ENCODE peak calls at places on chromosomes 4 and X, in four cellular contexts. L is WTC11, J is testis, V is smooth muscle cell of the brain vasculature. U is an unnamed sample.

GRCh38 chrX:10158279-10158939 is 1.6 kb downstream of the CLCN4 start:
- DNase-seq in J (peak), L (peak), V (no peak), U (peak)

GRCh38 chr4:142719854-142720541 is 126.1 kb downstream of the INPP4B start:
- DNase-seq in L (no peak), J (no peak), V (no peak), U (peak)

GRCh38 chr4:185740471-185740873 is 71.5 kb downstream of the SORBS2 start:
- DNase-seq in J (no peak), L (no peak), V (no peak), U (no peak)

GRCh38 chr4:70761276-70761816 is 39.6 kb downstream of the RUFY3 start:
- DNase-seq in V (no peak), J (no peak), L (no peak), U (no peak)

GRCh38 chr4:128385683-128386304 is 98.2 kb upstream of the PGRMC2 start:
- DNase-seq in J (no peak), L (no peak), V (peak), U (no peak)

GRCh38 chr4:33996075-33996718 is 2248.1 kb downstream of the ARAP2 start:
- DNase-seq in J (no peak), V (no peak), L (no peak), U (no peak)

GRCh38 chrX:132615396-132616131 is 126.7 kb upstream of the MBNL3 start:
- DNase-seq in J (peak), L (peak), V (no peak), U (peak)

GRCh38 chrX:8364369-8365141 is 100.1 kb upstream of the VCX3B start:
- DNase-seq in V (no peak), J (peak), L (peak), U (peak)

GRCh38 chr4:38237139-38237538 is 276.9 kb downstream of the PTTG2 start:
- DNase-seq in L (no peak), V (no peak), J (no peak), U (no peak)

GRCh38 chr4:8019396-8020365 is 80.0 kb upstream of the AFAP1 start:
- DNase-seq in J (no peak), V (no peak), L (no peak), U (no peak)

GRCh38 chr4:66736593-66736992 is 808.7 kb downstream of the CENPC start:
- DNase-seq in V (no peak), L (no peak), J (peak), U (peak)

GRCh38 chr4:17059192-17059634 is 160.8 kb upstream of the LDB2 start:
- DNase-seq in L (no peak), V (peak), J (peak), U (no peak)

GRCh38 chr4:54683616-54684346 is 26.0 kb downstream of the KIT start:
- DNase-seq in V (no peak), J (no peak), L (peak), U (peak)